ENCODE peak calls at places on chromosomes 6 and 20, in four cellular contexts. Y is GM23338, V is neural progenitor cell, T is fibroblast of lung. M is an unnamed sample. For H3K79me2, the result is how much of the 10 kb centered on the place peaks cover.

GRCh38 chr6:159720708-159721107 is 6.6 kb upstream of the WTAP start:
- DNase-seq in Y (peak), V (peak), T (peak), M (peak)

GRCh38 chr20:56003966-56004365 is 1.4 kb downstream of the CBLN4 start:
- DNase-seq in Y (no peak), V (peak), T (no peak), M (no peak)

GRCh38 chr20:41222703-41223102 is 85.4 kb downstream of the PLCG1 start:
- DNase-seq in Y (no peak), V (no peak), T (peak), M (no peak)

GRCh38 chr6:14758421-14759043 is 487.3 kb upstream of the JARID2 start:
- DNase-seq in Y (no peak), V (no peak), T (no peak), M (peak)

GRCh38 chr6:138987299-138987642 is 782 bp downstream of the REPS1 start:
- DNase-seq in Y (peak), V (no peak), T (no peak), M (no peak)

GRCh38 chr20:37669773-37670236 is 24.0 kb upstream of the CTNNBL1 start:
- DNase-seq in Y (no peak), V (no peak), T (no peak), M (no peak)

GRCh38 chr20:50304883-50305635 is 114.4 kb downstream of the CEBPB start:
- DNase-seq in Y (no peak), V (no peak), T (peak), M (no peak)

GRCh38 chr6:117449549-117450439 is 24.1 kb upstream of the ROS1 start:
- DNase-seq in Y (peak), V (peak), T (peak), M (peak)

GRCh38 chr6:111002350-111002749 is 20.5 kb downstream of the RPF2 start:
- DNase-seq in Y (no peak), V (no peak), T (no peak), M (no peak)

GRCh38 chr6:104640141-104640700 is 219.5 kb downstream of the HACE1 start:
- DNase-seq in Y (no peak), V (no peak), T (no peak), M (no peak)

GRCh38 chr6:37875561-37876309 is 56.2 kb downstream of the ZFAND3 start:
- DNase-seq in Y (no peak), V (no peak), T (no peak), M (no peak)

GRCh38 chr6:24923885-24924401 is 11.8 kb downstream of the RIPOR2 start:
- DNase-seq in Y (peak), V (peak), T (no peak), M (no peak)

GRCh38 chr6:37190159-37190535 is 20.2 kb downstream of the PIM1 start:
- DNase-seq in Y (no peak), V (no peak), T (no peak), M (no peak)

GRCh38 chr6:38587766-38588362 is 51.9 kb downstream of the BTBD9 start:
- DNase-seq in Y (no peak), V (no peak), T (no peak), M (no peak)

GRCh38 chr6:169051371-169051770 is 202.3 kb downstream of the THBS2 start:
- DNase-seq in Y (no peak), V (no peak), T (peak), M (no peak)

GRCh38 chr6:42100029-42100901 is 42.2 kb downstream of the C6orf132 start:
- DNase-seq in Y (no peak), V (no peak), T (peak), M (peak)

GRCh38 chr6:166958926-166959861 is 2.8 kb upstream of the RNASET2 start:
- DNase-seq in Y (no peak), V (no peak), T (no peak), M (no peak)

GRCh38 chr20:17971571-17972013 is 2.8 kb downstream of the MGME1 start:
- DNase-seq in Y (peak), V (peak), T (peak), M (peak)

GRCh38 chr6:166540631-166541331 is 45.7 kb downstream of the RAMACL start:
- DNase-seq in Y (no peak), V (no peak), T (no peak), M (no peak)

GRCh38 chr6:20403766-20404640 is 2.3 kb downstream of the E2F3 start:
- DNase-seq in Y (peak), V (peak), T (peak), M (peak)

GRCh38 chr20:4957939-4958362 is 43.4 kb downstream of the SLC23A2 start:
- DNase-seq in Y (no peak), V (no peak), T (no peak), M (no peak)

GRCh38 chr20:35060168-35060567 is 32.4 kb downstream of the TRPC4AP start:
- DNase-seq in Y (no peak), V (no peak), T (no peak), M (no peak)

GRCh38 chr6:6588924-6589696 is 590 bp downstream of the LY86 start:
- DNase-seq in Y (no peak), V (no peak), T (no peak), M (no peak)

GRCh38 chr6:79546186-79546585 is 9.0 kb upstream of the LCA5 start:
- DNase-seq in Y (no peak), V (no peak), T (peak), M (no peak)

GRCh38 chr6:35786810-35787209 is 6.0 kb downstream of the CLPSL1 start:
- DNase-seq in Y (no peak), V (no peak), T (no peak), M (no peak)

GRCh38 chr6:144349690-144350132 is 64.6 kb downstream of the UTRN start:
- DNase-seq in Y (no peak), V (no peak), T (peak), M (peak)

GRCh38 chr6:37204014-37204751 is 34.2 kb downstream of the PIM1 start:
- DNase-seq in Y (no peak), V (no peak), T (peak), M (peak)

GRCh38 chr6:144543006-144543871 is 258.1 kb downstream of the UTRN start:
- DNase-seq in Y (peak), V (no peak), T (peak), M (peak)

GRCh38 chr20:25394996-25395395 is 4.4 kb upstream of the ABHD12 start:
- DNase-seq in Y (no peak), V (no peak), T (no peak), M (no peak)

GRCh38 chr6:170292111-170292777 is 1.4 kb upstream of the DLL1 start:
- DNase-seq in Y (peak), V (peak), T (no peak), M (no peak)

GRCh38 chr6:113172531-113172966 is 684.6 kb upstream of the MARCKS start:
- DNase-seq in Y (no peak), V (no peak), T (peak), M (no peak)

GRCh38 chr20:52470561-52470960 is 279.0 kb upstream of the ZFP64 start:
- DNase-seq in Y (no peak), V (no peak), T (no peak), M (no peak)

GRCh38 chr20:52473171-52473570 is 281.6 kb upstream of the ZFP64 start:
- DNase-seq in Y (no peak), V (no peak), T (no peak), M (no peak)

GRCh38 chr20:52469143-52469542 is 277.6 kb upstream of the ZFP64 start:
- DNase-seq in Y (peak), V (no peak), T (no peak), M (no peak)
- H2AFZ ChIP-seq in Y (peak), V (no peak), T (no peak), M (no peak)

DNA sequence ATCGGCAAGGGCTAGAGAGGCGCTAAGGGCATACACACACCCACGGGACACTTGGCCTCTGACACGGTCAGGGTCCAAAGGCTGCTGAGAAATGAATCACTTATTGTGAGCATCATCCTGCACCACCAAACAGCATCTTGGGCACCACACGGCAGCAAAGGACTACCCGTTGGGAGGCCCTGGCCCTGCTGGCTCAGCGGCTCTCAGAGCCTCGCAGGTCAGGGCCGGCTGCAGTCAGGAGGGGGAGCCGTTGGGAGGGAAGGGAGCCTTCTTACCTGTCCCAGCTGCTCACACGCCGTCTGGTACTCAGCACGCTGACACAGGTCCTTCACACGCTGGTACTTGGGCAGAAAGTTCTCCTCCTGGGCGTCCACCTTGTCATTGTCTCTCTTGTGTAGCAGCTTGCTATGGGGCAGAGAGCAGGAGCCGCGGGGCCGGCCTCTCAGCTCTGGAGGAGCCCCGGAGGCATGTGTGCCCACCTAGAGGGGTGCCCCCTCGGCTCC is 109.0 kb downstream of the SULF2 start:
- DNase-seq in Y (peak), V (peak), T (no peak), M (no peak)
- TF ChIP-seq CTCF in Y (peak), V (peak), T (peak), M (peak)

GRCh38 chr20:62355527-62356142 is 11.5 kb downstream of the LAMA5 start:
- DNase-seq in Y (no peak), V (peak), T (no peak), M (peak)

GRCh38 chr20:62352402-62353288 is 14.5 kb downstream of the LAMA5 start:
- DNase-seq in Y (no peak), V (no peak), T (no peak), M (peak)

GRCh38 chr20:62353289-62354030 is 13.7 kb downstream of the LAMA5 start:
- DNase-seq in Y (no peak), V (no peak), T (no peak), M (no peak)

GRCh38 chr20:62354811-62355341 is 12.2 kb downstream of the LAMA5 start:
- DNase-seq in Y (no peak), V (no peak), T (no peak), M (no peak)

GRCh38 chr20:62354031-62354808 is 12.9 kb downstream of the LAMA5 start:
- DNase-seq in Y (no peak), V (no peak), T (no peak), M (no peak)
- H3K79me2 ChIP-seq in Y (half or more), V (under half), T (under half), M (half or more)

GRCh38 chr6:55450007-55450406 is 122.7 kb downstream of the GFRAL start:
- DNase-seq in Y (no peak), V (no peak), T (peak), M (no peak)
- H2AFZ ChIP-seq in Y (no peak), V (no peak), T (no peak), M (no peak)

GRCh38 chr6:12403946-12404647 is 113.9 kb downstream of the EDN1 start:
- DNase-seq in Y (no peak), V (no peak), T (peak), M (no peak)

GRCh38 chr6:12408752-12409151 is 118.6 kb downstream of the EDN1 start:
- DNase-seq in Y (no peak), V (no peak), T (no peak), M (no peak)

GRCh38 chr6:12401200-12401599 is 111.0 kb downstream of the EDN1 start:
- DNase-seq in Y (no peak), V (no peak), T (no peak), M (no peak)

GRCh38 chr6:12404651-12405050 is 114.5 kb downstream of the EDN1 start:
- DNase-seq in Y (no peak), V (no peak), T (peak), M (no peak)

DNA sequence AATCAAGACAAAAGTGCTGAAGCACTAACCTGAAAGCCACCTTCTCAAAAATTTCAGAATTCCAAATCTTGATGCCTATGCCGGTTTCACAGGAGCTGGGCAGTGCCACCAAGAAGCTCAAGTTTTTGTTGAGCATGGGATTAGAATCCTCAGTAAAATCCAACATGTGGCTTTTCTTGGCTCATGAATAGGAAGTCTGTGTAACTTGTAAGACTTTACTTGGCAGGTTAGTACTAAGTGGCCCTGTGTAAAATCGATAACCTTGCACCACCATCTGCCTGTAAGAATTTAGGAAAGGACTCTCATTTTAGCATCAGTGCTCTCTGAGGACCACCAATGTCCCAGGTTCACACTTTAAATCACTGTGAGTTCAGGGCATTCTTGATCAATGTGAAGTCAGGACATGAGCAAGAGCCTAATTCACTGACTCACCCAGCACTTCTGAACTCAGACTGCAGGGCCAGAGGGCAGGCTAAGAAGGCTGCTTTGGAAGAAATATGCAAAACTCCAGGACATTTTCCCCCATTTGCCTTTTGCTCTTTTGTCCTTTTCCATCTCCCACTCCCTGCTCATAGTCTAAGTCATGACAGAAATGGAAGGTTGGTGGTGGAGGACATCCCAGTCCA is 113.2 kb downstream of the EDN1 start:
- DNase-seq in Y (no peak), V (no peak), T (peak), M (peak)
- TF ChIP-seq CTCF in Y (no peak), V (no peak), T (no peak), M (no peak)

GRCh38 chr6:116277124-116277523 is 2.6 kb downstream of the TSPYL1 start:
- DNase-seq in Y (no peak), V (no peak), T (no peak), M (no peak)
- H3K79me2 ChIP-seq in Y (half or more), V (half or more), T (under half), M (half or more)

GRCh38 chr6:62286470-62286843 is 432 bp upstream of the KHDRBS2 start:
- DNase-seq in Y (peak), V (no peak), T (no peak), M (no peak)

GRCh38 chr6:62283828-62284411 is 2.1 kb downstream of the KHDRBS2 start:
- DNase-seq in Y (peak), V (peak), T (peak), M (peak)

GRCh38 chr6:62283359-62283758 is 2.7 kb downstream of the KHDRBS2 start:
- DNase-seq in Y (no peak), V (no peak), T (no peak), M (no peak)

GRCh38 chr6:62285612-62286469 is at the start of gene KHDRBS2:
- DNase-seq in Y (peak), V (peak), T (no peak), M (no peak)

GRCh38 chr6:62284725-62285124 is 1.3 kb downstream of the KHDRBS2 start:
- DNase-seq in Y (no peak), V (no peak), T (no peak), M (no peak)
- H2AFZ ChIP-seq in Y (no peak), V (no peak), T (no peak), M (no peak)

GRCh38 chr6:45835725-45836437 is 179.8 kb downstream of the CLIC5 start:
- DNase-seq in Y (no peak), V (no peak), T (no peak), M (no peak)
- TF ChIP-seq CTCF in Y (no peak), V (no peak), T (no peak), M (no peak)

DNA sequence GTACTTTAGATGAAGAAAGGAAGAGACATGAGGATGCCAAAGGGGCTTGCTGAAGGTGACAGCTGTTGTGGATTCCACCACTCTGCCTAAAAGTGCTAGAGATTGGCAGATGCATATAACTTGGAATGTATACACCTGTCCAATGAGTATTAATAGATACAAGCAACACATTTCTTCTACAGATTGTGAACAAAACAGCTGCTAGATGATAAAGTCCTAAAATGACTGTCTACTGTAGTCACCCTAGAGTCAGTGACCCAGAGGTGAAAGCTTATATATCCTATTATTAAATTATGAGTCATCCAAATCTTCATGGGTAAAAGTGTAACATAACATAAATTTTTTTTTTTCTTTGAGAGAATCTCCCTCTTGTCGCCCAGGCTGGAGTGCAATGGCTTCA is 5.2 kb downstream of the RNF217 start:
- DNase-seq in Y (no peak), V (no peak), T (peak), M (peak)
- H3K79me2 ChIP-seq in Y (under half), V (half or more), T (under half), M (half or more)

DNA sequence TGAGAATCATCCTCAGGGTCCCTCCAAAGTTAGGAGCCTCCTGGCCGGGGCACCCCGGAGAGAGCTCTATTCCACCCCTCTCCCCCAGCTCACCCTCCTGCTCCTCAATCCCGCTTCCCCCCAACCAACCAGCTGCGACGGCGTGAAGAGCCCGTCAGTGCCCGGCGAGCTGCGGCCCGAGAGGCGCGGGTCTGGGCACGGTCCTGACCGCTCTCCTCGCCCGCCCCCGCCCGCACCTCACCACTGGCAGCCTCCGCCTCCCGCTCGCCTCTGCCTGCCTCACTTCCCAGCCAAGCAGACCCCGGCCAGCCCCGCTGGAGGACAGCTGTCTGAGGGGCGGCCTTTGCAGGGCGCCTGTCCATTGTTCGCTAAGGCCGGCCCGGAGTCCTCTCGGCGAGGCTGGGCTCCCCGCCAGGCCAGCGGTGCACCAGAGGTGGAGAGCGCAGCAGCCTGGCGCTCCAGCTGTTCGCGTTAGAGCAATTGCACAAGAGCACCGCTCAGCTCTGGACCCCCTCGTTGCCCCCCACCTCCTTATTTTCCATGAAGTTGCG is 1.2 kb downstream of the SOBP start:
- DNase-seq in Y (peak), V (peak), T (peak), M (no peak)
- H2AFZ ChIP-seq in Y (peak), V (no peak), T (peak), M (peak)

M was measured in PC-3.